ENCODE peak calls at places on chromosomes 11 and 22, in nine cellular contexts. One of them, this sample, is unnamed.

GRCh38 chr22:44366372-44367310 is 53.9 kb upstream of the SHISAL1 start:
- DNase-seq in stimulated activated CD8-positive, alpha-beta memory T cell treated with anti-CD3 and anti-CD28 coated beads, Interleukin-4, amount 100 ng/mL, for 4 hours: no peak
- DNase-seq in AG04450: no peak
- DNase-seq in mucosa of gallbladder: no peak
- DNase-seq in dermis blood vessel endothelial cell: peak
- DNase-seq in SW480: no peak
- DNase-seq in KG1: no peak
- DNase-seq in NCI-H1092 treated with DMSO at 0.1 percent for 48 hours: no peak
- DNase-seq in stimulated activated CD4-positive, alpha-beta T cell treated with anti-CD3 and anti-CD28 coated beads, Interleukin-4, amount 100 ng/mL, for 1 hour: no peak
- DNase-seq in this sample: no peak

GRCh38 chr11:6745018-6745417 is 26.8 kb downstream of the OR2AG2 start:
- DNase-seq in stimulated activated CD8-positive, alpha-beta memory T cell treated with anti-CD3 and anti-CD28 coated beads, Interleukin-4, amount 100 ng/mL, for 4 hours: no peak
- DNase-seq in AG04450: no peak
- DNase-seq in mucosa of gallbladder: no peak
- DNase-seq in dermis blood vessel endothelial cell: no peak
- DNase-seq in SW480: no peak
- DNase-seq in KG1: no peak
- DNase-seq in NCI-H1092 treated with DMSO at 0.1 percent for 48 hours: no peak
- DNase-seq in stimulated activated CD4-positive, alpha-beta T cell treated with anti-CD3 and anti-CD28 coated beads, Interleukin-4, amount 100 ng/mL, for 1 hour: no peak
- DNase-seq in this sample: no peak

GRCh38 chr11:15471709-15472404 is 357.1 kb downstream of the INSC start:
- DNase-seq in stimulated activated CD8-positive, alpha-beta memory T cell treated with anti-CD3 and anti-CD28 coated beads, Interleukin-4, amount 100 ng/mL, for 4 hours: no peak
- DNase-seq in AG04450: no peak
- DNase-seq in mucosa of gallbladder: peak
- DNase-seq in dermis blood vessel endothelial cell: no peak
- DNase-seq in SW480: no peak
- DNase-seq in KG1: no peak
- DNase-seq in NCI-H1092 treated with DMSO at 0.1 percent for 48 hours: no peak
- DNase-seq in stimulated activated CD4-positive, alpha-beta T cell treated with anti-CD3 and anti-CD28 coated beads, Interleukin-4, amount 100 ng/mL, for 1 hour: no peak
- DNase-seq in this sample: no peak

GRCh38 chr11:1827095-1827797 is 7.5 kb upstream of the SYT8 start:
- DNase-seq in stimulated activated CD8-positive, alpha-beta memory T cell treated with anti-CD3 and anti-CD28 coated beads, Interleukin-4, amount 100 ng/mL, for 4 hours: no peak
- DNase-seq in AG04450: no peak
- DNase-seq in mucosa of gallbladder: peak
- DNase-seq in dermis blood vessel endothelial cell: peak
- DNase-seq in SW480: peak
- DNase-seq in KG1: no peak
- DNase-seq in NCI-H1092 treated with DMSO at 0.1 percent for 48 hours: peak
- DNase-seq in stimulated activated CD4-positive, alpha-beta T cell treated with anti-CD3 and anti-CD28 coated beads, Interleukin-4, amount 100 ng/mL, for 1 hour: no peak
- DNase-seq in this sample: no peak

GRCh38 chr22:32699686-32700085 is 101.8 kb upstream of the TIMP3 start:
- DNase-seq in stimulated activated CD8-positive, alpha-beta memory T cell treated with anti-CD3 and anti-CD28 coated beads, Interleukin-4, amount 100 ng/mL, for 4 hours: no peak
- DNase-seq in AG04450: no peak
- DNase-seq in mucosa of gallbladder: no peak
- DNase-seq in dermis blood vessel endothelial cell: no peak
- DNase-seq in SW480: no peak
- DNase-seq in KG1: no peak
- DNase-seq in NCI-H1092 treated with DMSO at 0.1 percent for 48 hours: no peak
- DNase-seq in stimulated activated CD4-positive, alpha-beta T cell treated with anti-CD3 and anti-CD28 coated beads, Interleukin-4, amount 100 ng/mL, for 1 hour: no peak
- DNase-seq in this sample: no peak

GRCh38 chr11:11946878-11947277 is 61.5 kb downstream of the DKK3 start:
- DNase-seq in stimulated activated CD8-positive, alpha-beta memory T cell treated with anti-CD3 and anti-CD28 coated beads, Interleukin-4, amount 100 ng/mL, for 4 hours: no peak
- DNase-seq in AG04450: no peak
- DNase-seq in mucosa of gallbladder: no peak
- DNase-seq in dermis blood vessel endothelial cell: no peak
- DNase-seq in SW480: no peak
- DNase-seq in KG1: no peak
- DNase-seq in NCI-H1092 treated with DMSO at 0.1 percent for 48 hours: no peak
- DNase-seq in stimulated activated CD4-positive, alpha-beta T cell treated with anti-CD3 and anti-CD28 coated beads, Interleukin-4, amount 100 ng/mL, for 1 hour: no peak
- DNase-seq in this sample: no peak

GRCh38 chr11:69994810-69995209 is 83.3 kb upstream of the ANO1 start:
- DNase-seq in stimulated activated CD8-positive, alpha-beta memory T cell treated with anti-CD3 and anti-CD28 coated beads, Interleukin-4, amount 100 ng/mL, for 4 hours: no peak
- DNase-seq in AG04450: no peak
- DNase-seq in mucosa of gallbladder: no peak
- DNase-seq in dermis blood vessel endothelial cell: no peak
- DNase-seq in SW480: no peak
- DNase-seq in KG1: no peak
- DNase-seq in NCI-H1092 treated with DMSO at 0.1 percent for 48 hours: no peak
- DNase-seq in stimulated activated CD4-positive, alpha-beta T cell treated with anti-CD3 and anti-CD28 coated beads, Interleukin-4, amount 100 ng/mL, for 1 hour: no peak
- DNase-seq in this sample: no peak

GRCh38 chr22:20298110-20298802 is 21.6 kb downstream of the DGCR6L start:
- DNase-seq in stimulated activated CD8-positive, alpha-beta memory T cell treated with anti-CD3 and anti-CD28 coated beads, Interleukin-4, amount 100 ng/mL, for 4 hours: no peak
- DNase-seq in AG04450: no peak
- DNase-seq in mucosa of gallbladder: no peak
- DNase-seq in dermis blood vessel endothelial cell: no peak
- DNase-seq in SW480: no peak
- DNase-seq in KG1: no peak
- DNase-seq in NCI-H1092 treated with DMSO at 0.1 percent for 48 hours: no peak
- DNase-seq in stimulated activated CD4-positive, alpha-beta T cell treated with anti-CD3 and anti-CD28 coated beads, Interleukin-4, amount 100 ng/mL, for 1 hour: peak
- DNase-seq in this sample: no peak

GRCh38 chr11:74612877-74613276 is 20.5 kb downstream of the POLD3 start:
- DNase-seq in stimulated activated CD8-positive, alpha-beta memory T cell treated with anti-CD3 and anti-CD28 coated beads, Interleukin-4, amount 100 ng/mL, for 4 hours: no peak
- DNase-seq in AG04450: peak
- DNase-seq in mucosa of gallbladder: no peak
- DNase-seq in dermis blood vessel endothelial cell: no peak
- DNase-seq in SW480: no peak
- DNase-seq in KG1: no peak
- DNase-seq in NCI-H1092 treated with DMSO at 0.1 percent for 48 hours: no peak
- DNase-seq in stimulated activated CD4-positive, alpha-beta T cell treated with anti-CD3 and anti-CD28 coated beads, Interleukin-4, amount 100 ng/mL, for 1 hour: no peak
- DNase-seq in this sample: no peak

GRCh38 chr11:61531033-61531432 is 22.5 kb downstream of the LRRC10B start:
- DNase-seq in stimulated activated CD8-positive, alpha-beta memory T cell treated with anti-CD3 and anti-CD28 coated beads, Interleukin-4, amount 100 ng/mL, for 4 hours: no peak
- DNase-seq in AG04450: no peak
- DNase-seq in mucosa of gallbladder: no peak
- DNase-seq in dermis blood vessel endothelial cell: no peak
- DNase-seq in SW480: no peak
- DNase-seq in KG1: no peak
- DNase-seq in NCI-H1092 treated with DMSO at 0.1 percent for 48 hours: no peak
- DNase-seq in stimulated activated CD4-positive, alpha-beta T cell treated with anti-CD3 and anti-CD28 coated beads, Interleukin-4, amount 100 ng/mL, for 1 hour: no peak
- DNase-seq in this sample: no peak

This sample was measured in AML-193.